ENCODE peak calls at places on chromosome 21, in ten cellular contexts. G, R, T, A, J, S, D, Y, K and H are unnamed samples.
A peak's percentile ranks its signal among the peaks of the same experiment; 100 is the strongest.

GRCh38 chr21:36415375-36415774 is 30.2 kb downstream of the CHAF1B start:
- DNase-seq in G (no peak), Y (no peak), A (no peak), J (no peak), K (no peak), S (no peak), R (no peak), D (no peak), T (no peak), H (no peak)

GRCh38 chr21:26332873-26333272 is 162.3 kb upstream of the APP start:
- DNase-seq in A (no peak), J (no peak), T (no peak), R (no peak), K (no peak), Y (no peak), D (no peak), G (no peak), S (no peak), H (no peak)

GRCh38 chr21:31305888-31306287 is 38.2 kb downstream of the TIAM1 start:
- DNase-seq in A (no peak), J (no peak), S (no peak), T (no peak), R (no peak), D (no peak), G (no peak), Y (no peak), K (no peak), H (no peak)

GRCh38 chr21:31397939-31398338 is 53.9 kb upstream of the TIAM1 start:
- DNase-seq in T (no peak), S (no peak), R (peak; percentile 62), G (no peak), J (no peak), K (no peak), Y (peak; percentile 65), A (no peak), D (no peak), H (no peak)

GRCh38 chr21:15543473-15543872 is 186.3 kb upstream of the USP25 start:
- DNase-seq in T (no peak), G (no peak), S (no peak), K (no peak), Y (no peak), R (no peak), J (no peak), D (no peak), A (no peak), H (no peak)

GRCh38 chr21:46096997-46097825 is 701 bp upstream of the COL6A2 start:
- DNase-seq in D (peak; percentile 12), J (no peak), T (no peak), Y (peak; percentile 48), A (no peak), K (peak; percentile 44), R (no peak), G (no peak), S (peak; percentile 10), H (no peak)

GRCh38 chr21:39188521-39189139 is 5.4 kb upstream of the PSMG1 start:
- DNase-seq in T (no peak), D (no peak), A (no peak), G (no peak), S (no peak), R (no peak), J (no peak), K (no peak), Y (no peak), H (no peak)

GRCh38 chr21:41929248-41929647 is 24.6 kb downstream of the C2CD2 start:
- DNase-seq in R (no peak), K (no peak), S (no peak), A (no peak), G (no peak), Y (no peak), T (no peak), J (no peak), D (no peak), H (no peak)

GRCh38 chr21:34890724-34891609 is 158.1 kb downstream of the RUNX1 start:
- DNase-seq in D (no peak), Y (no peak), G (peak; percentile 38), T (peak; percentile 52), J (no peak), K (peak; percentile 46), A (no peak), R (no peak), S (no peak), H (peak; percentile 42)

GRCh38 chr21:31108969-31109368 is 70.7 kb upstream of the KRTAP19-8 start:
- DNase-seq in G (no peak), K (no peak), D (no peak), R (no peak), Y (no peak), A (no peak), J (no peak), S (no peak), T (no peak), H (no peak)

GRCh38 chr21:34307991-34308532 is 55.7 kb upstream of the KCNE2 start:
- DNase-seq in Y (no peak), R (no peak), G (no peak), S (no peak), D (no peak), T (no peak), J (no peak), K (no peak), A (no peak), H (no peak)

DNA sequence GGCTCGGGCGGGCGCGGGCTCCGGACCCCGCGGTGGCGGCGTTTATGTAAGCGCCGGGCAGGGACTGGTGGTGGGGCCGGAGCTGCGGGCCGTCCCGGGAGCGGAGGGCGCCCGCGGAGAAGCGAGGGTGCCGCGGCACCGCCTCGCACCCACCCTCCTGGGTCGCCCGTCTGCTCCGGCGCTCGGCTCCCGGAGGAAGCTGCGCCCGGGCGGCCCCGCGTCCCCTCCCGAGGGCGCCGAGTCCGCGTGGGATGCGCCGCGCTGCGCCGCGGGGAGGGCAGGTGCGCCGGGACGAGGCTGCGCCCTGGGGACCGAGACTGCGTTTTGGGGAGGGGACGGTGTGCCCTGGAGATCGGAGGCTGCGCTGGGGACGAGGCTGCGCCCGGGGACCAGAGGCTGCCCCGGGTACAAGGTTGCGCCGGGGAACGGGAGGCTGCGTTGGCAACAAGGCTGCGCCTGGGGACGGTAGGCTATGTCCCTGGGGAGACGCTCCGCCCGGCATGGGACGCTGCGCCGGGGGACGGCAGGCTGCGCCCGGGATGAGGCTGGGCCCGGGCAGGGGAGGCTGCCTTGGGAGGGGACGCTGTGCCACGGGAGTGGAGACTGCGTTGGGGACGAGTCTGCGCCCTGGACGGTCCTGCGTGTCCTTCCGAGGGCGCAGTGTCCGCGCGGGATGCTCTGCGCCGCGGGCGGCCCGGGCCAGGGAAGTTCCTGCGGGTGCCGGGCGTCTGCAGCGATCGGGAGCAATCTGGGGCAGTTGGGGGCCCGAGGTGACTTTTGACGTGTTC is 632 bp downstream of the ADARB1 start:
- DNase-seq in K (peak; percentile 50), Y (peak; percentile 60), T (peak; percentile 34), R (peak; percentile 38), A (peak; percentile 86), S (no peak), D (no peak), J (no peak), G (peak; percentile 65), H (peak; percentile 63)
- TF ChIP-seq CTCF in K (no peak), Y (no peak), T (no peak), R (no peak), A (no peak), S (no peak), D (no peak), J (no peak), G (no peak), H (no peak)

DNA sequence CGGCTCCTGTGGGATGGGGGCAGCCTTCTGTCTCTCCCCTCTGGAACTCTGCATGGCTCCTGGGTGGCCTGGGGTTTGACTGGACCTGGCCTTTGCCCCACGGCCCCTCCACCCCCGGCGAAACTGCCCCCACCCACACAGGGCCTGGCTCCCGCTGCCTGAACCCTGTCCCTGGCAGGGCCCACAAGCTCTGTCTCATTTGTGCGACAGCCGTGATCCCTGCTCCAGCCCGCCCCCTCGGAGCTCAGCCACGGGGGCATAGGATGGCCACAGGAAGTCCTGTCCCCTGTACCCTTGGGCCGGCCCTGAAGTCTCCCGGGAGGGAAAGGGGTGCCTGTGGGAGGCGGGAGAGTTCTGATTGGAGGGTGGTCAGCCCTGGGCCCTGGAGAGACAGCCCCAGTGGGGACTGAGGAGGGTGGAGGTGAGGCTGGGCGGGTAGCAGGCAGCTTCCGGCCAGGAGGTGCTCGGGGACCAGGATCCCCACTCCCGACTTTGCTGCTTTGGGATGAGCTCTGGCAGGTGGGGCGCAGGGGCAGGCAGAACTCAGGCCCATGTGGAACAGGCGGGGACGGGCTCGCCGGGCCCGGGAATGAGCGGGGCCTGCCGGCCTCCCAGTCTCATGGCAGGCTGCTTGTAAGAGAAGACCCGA is 45.1 kb downstream of the SLX9 start:
- DNase-seq in G (peak; percentile 43), D (no peak), T (no peak), K (peak; percentile 64), A (no peak), Y (no peak), J (no peak), S (no peak), R (no peak), H (no peak)
- TF ChIP-seq CTCF in G (no peak), D (no peak), T (no peak), K (no peak), A (no peak), Y (no peak), J (no peak), S (no peak), R (no peak), H (no peak)

GRCh38 chr21:25036775-25037174 is 570.5 kb downstream of the MRPL39 start:
- DNase-seq in J (no peak), S (no peak), K (no peak), R (no peak), T (no peak), A (no peak), Y (no peak), G (no peak), D (no peak), H (no peak)

GRCh38 chr21:25039461-25040380 is 567.6 kb downstream of the MRPL39 start:
- DNase-seq in A (peak; percentile 1), R (no peak), D (no peak), J (no peak), S (no peak), T (peak; percentile 37), K (no peak), Y (no peak), G (peak; percentile 27), H (no peak)
- TF ChIP-seq CTCF in A (no peak), R (no peak), D (no peak), J (no peak), S (peak; percentile 38), T (peak; percentile 22), K (peak; percentile 63), Y (no peak), G (no peak), H (no peak)

DNA sequence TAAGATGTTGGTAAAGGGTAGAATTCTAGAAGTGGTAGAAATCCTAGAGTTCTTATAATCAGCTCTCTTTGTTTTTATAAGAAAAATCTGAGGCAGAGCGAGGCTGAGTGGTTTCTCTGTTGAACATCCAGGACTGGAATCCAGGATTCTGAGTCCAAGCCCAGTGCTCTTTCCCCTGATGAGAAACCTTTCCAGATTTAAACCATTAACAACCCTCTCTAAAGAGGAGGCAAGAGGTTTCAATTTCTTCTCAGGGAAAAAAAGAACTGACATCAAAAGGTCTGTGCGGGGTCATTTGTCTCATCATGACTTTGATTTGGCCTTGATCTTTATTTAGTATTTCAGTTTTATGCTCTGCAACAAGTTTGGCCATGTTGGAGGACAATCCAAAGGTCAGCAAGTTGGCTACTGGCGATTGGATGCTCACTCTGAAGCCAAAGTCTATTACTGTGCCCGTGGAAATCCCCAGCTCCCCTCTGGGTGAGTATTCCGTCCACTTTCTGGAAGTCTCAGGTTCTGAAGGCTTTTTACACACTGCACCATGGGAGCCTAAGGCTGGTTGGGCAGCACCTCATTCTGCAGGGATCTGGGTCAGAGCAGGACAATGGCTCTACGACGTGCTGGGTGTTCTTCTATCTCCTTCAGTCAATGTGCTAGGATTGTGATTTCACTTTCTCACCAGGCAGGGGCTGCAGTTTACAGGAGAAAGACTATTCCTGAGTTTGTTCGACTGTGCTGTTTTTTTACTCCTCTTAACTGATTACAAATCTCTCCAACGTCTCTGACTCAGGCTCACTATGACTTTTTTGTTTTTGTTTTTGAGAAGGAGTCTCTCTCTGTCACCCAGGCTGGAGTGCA is 18.9 kb upstream of the CCT8 start:
- DNase-seq in Y (no peak), J (no peak), G (no peak), R (no peak), S (no peak), A (no peak), K (no peak), D (no peak), T (peak; percentile 61), H (no peak)
- TF ChIP-seq CTCF in Y (no peak), J (peak; percentile 19), G (peak; percentile 26), R (no peak), S (no peak), A (peak; percentile 36), K (no peak), D (no peak), T (peak; percentile 26), H (no peak)